ENCODE peak calls at places on chromosomes 13 and 19, in six cellular contexts. R, P, W, M, O and A are unnamed samples.

GRCh38 chr19:678791-679388 is 2.7 kb downstream of the FSTL3 start:
- DNase-seq in P (no peak), O (no peak), R (no peak), M (no peak), W (no peak), A (no peak)

GRCh38 chr19:1295169-1296012 is 9.7 kb downstream of the EFNA2 start:
- DNase-seq in W (no peak), O (no peak), R (peak), P (peak), M (no peak), A (no peak)

GRCh38 chr13:24039621-24040475 is 120.7 kb upstream of the SPATA13 start:
- DNase-seq in P (no peak), W (no peak), R (no peak), O (no peak), M (no peak), A (no peak)

GRCh38 chr19:1453525-1454371 is 3.8 kb downstream of the APC2 start:
- DNase-seq in P (peak), W (peak), M (no peak), R (peak), O (no peak), A (no peak)

GRCh38 chr13:44149821-44150220 is 223.8 kb upstream of the SERP2 start:
- DNase-seq in M (no peak), W (no peak), O (no peak), P (no peak), R (no peak), A (no peak)

GRCh38 chr13:37443538-37443937 is 155.0 kb downstream of the POSTN start:
- DNase-seq in M (no peak), R (no peak), P (no peak), W (no peak), O (no peak), A (no peak)

GRCh38 chr19:41699968-41700323 is 8.5 kb upstream of the CEACAM5 start:
- DNase-seq in P (no peak), M (peak), R (peak), W (no peak), O (no peak), A (no peak)

GRCh38 chr19:30842926-30843325 is 470.7 kb downstream of the ZNF536 start:
- DNase-seq in W (no peak), M (no peak), R (no peak), P (no peak), O (no peak), A (no peak)

GRCh38 chr19:31548941-31549340 is 199.7 kb upstream of the TSHZ3 start:
- DNase-seq in M (no peak), O (no peak), R (peak), P (peak), W (no peak), A (no peak)

GRCh38 chr19:5065717-5066116 is 96.8 kb downstream of the KDM4B start:
- DNase-seq in W (no peak), R (no peak), O (no peak), M (no peak), P (no peak), A (no peak)

GRCh38 chr19:18386543-18387251 is 739 bp downstream of the GDF15 start:
- DNase-seq in M (peak), O (no peak), W (peak), R (no peak), P (no peak), A (no peak)

GRCh38 chr19:12623361-12624031 is 12.8 kb downstream of the ZNF791 start:
- DNase-seq in M (no peak), R (no peak), P (no peak), O (no peak), W (no peak), A (no peak)

GRCh38 chr13:48560657-48561337 is 27.9 kb upstream of the RCBTB2 start:
- DNase-seq in P (no peak), W (no peak), R (no peak), M (no peak), O (no peak), A (no peak)

GRCh38 chr13:114152831-114153371 is 20.5 kb upstream of the RASA3 start:
- DNase-seq in O (no peak), M (no peak), P (no peak), R (peak), W (no peak), A (no peak)

GRCh38 chr13:100300708-100301107 is 211.8 kb downstream of the PCCA start:
- DNase-seq in M (no peak), P (no peak), R (no peak), W (no peak), O (no peak), A (no peak)

GRCh38 chr19:44685877-44686276 is 13.1 kb upstream of the CEACAM16 start:
- DNase-seq in W (no peak), M (no peak), O (no peak), P (no peak), R (no peak), A (no peak)

GRCh38 chr13:61148211-61148610 is 267.4 kb downstream of the PCDH20 start:
- DNase-seq in O (no peak), P (no peak), R (no peak), M (no peak), W (no peak), A (no peak)

GRCh38 chr13:99434258-99434788 is 66.9 kb upstream of the TM9SF2 start:
- DNase-seq in M (no peak), O (no peak), P (peak), W (no peak), R (peak), A (no peak)

GRCh38 chr13:80224468-80224867 is 116.5 kb downstream of the SPRY2 start:
- DNase-seq in P (no peak), R (no peak), W (no peak), O (no peak), M (no peak), A (no peak)

GRCh38 chr19:46630806-46631205 is 5.2 kb downstream of the GNG8 start:
- DNase-seq in M (no peak), O (no peak), R (no peak), P (no peak), W (no peak), A (no peak)

GRCh38 chr13:29509999-29510586 is 85.4 kb downstream of the SLC7A1 start:
- DNase-seq in R (no peak), M (no peak), P (no peak), W (no peak), O (no peak), A (no peak)

GRCh38 chr19:3849092-3849491 is 19.7 kb downstream of the ZFR2 start:
- DNase-seq in R (peak), O (no peak), P (peak), M (no peak), W (no peak), A (no peak)

GRCh38 chr19:48806518-48806817 is 4.4 kb downstream of the BCAT2 start:
- DNase-seq in O (no peak), W (no peak), R (peak), M (peak), P (peak), A (no peak)

GRCh38 chr19:7665076-7665475 is 3.8 kb upstream of the RETN start:
- DNase-seq in W (no peak), O (no peak), M (no peak), P (no peak), R (no peak), A (no peak)

GRCh38 chr13:27263438-27263837 is 7.2 kb upstream of the RASL11A start:
- DNase-seq in O (no peak), M (no peak), R (no peak), W (no peak), P (no peak), A (no peak)

GRCh38 chr19:47539747-47540311 is 25.0 kb upstream of the NAPA start:
- DNase-seq in M (no peak), R (no peak), O (no peak), W (no peak), P (no peak), A (no peak)

GRCh38 chr19:46849610-46850009 is 1.0 kb downstream of the AP2S1 start:
- DNase-seq in O (no peak), R (peak), W (no peak), P (peak), M (no peak), A (no peak)

GRCh38 chr13:92473736-92474465 is 752.7 kb upstream of the GPC6 start:
- DNase-seq in R (no peak), M (no peak), O (no peak), P (no peak), W (no peak), A (no peak)

GRCh38 chr13:101457176-101457575 is 4.7 kb downstream of the ITGBL1 start:
- DNase-seq in O (no peak), R (no peak), P (no peak), M (no peak), W (no peak), A (no peak)

GRCh38 chr13:47904891-47905290 is 96.2 kb downstream of the SUCLA2 start:
- DNase-seq in M (no peak), O (no peak), P (no peak), W (no peak), R (no peak), A (no peak)

GRCh38 chr19:45059258-45059965 is 16.9 kb downstream of the ZNF296 start:
- DNase-seq in M (peak), W (peak), O (peak), P (peak), R (peak), A (no peak)

GRCh38 chr13:69418319-69418718 is 689.3 kb upstream of the ATXN8OS start:
- DNase-seq in R (no peak), P (peak), O (no peak), W (no peak), M (no peak), A (no peak)

DNA sequence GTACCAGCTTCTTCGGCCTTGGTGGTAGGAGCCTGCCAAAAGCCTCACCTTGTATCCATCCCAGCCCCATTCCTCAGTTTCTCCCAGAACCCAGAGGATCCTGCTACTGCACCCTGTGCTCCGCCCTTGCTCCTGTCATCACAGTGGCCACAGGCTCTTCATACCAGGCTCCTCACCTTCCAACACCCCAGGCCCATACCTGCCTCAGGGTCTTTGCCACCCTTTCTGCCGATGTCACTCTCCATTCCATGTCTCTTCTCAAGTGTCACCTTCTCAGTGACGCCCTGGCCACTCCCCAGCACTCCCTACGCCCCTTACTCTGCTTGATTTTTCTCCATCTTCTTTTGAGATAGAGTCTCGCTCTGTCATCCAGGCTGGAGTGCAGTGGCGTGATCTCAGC is 2.0 kb upstream of the SRRM5 start:
- DNase-seq in R (no peak), M (no peak), O (no peak), P (no peak), W (no peak), A (no peak)
- H3K27ac ChIP-seq in R (no peak), M (no peak), O (no peak), P (no peak), W (no peak), A (no peak)

DNA sequence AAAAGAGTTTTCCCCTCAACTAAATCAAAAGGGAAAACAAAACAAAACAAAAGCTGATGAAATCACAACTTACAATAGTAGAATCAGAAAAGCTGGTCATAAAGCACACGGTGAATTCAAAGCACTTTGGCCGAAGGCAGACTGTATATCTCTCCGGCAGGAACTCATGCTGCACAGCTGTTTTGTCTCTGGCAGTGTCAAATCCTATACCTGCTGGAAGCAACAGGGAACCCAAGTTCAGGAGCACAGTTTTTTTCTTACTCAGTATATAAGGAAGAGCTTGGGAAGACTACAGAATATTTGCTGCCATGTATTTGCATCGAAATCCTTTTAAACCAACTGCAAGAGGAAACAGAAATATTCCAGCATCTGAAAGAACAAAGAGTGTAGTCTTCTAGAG is 213.7 kb downstream of the RFC3 start:
- DNase-seq in W (no peak), P (no peak), M (no peak), R (no peak), O (no peak), A (no peak)
- H3K27ac ChIP-seq in W (no peak), P (no peak), M (no peak), R (no peak), O (no peak), A (no peak)

GRCh38 chr13:111187879-111188643 is 73.0 kb downstream of the ARHGEF7 start:
- DNase-seq in P (no peak), R (no peak), O (no peak), W (no peak), M (no peak), A (no peak)

GRCh38 chr13:111183959-111184684 is 69.0 kb downstream of the ARHGEF7 start:
- DNase-seq in O (no peak), W (no peak), R (no peak), M (no peak), P (no peak), A (no peak)

GRCh38 chr13:111184685-111185401 is 69.7 kb downstream of the ARHGEF7 start:
- DNase-seq in P (no peak), W (no peak), O (no peak), M (no peak), R (no peak), A (no peak)

GRCh38 chr13:111183087-111183645 is 68.1 kb downstream of the ARHGEF7 start:
- DNase-seq in R (no peak), P (no peak), M (no peak), W (no peak), O (no peak), A (no peak)

DNA sequence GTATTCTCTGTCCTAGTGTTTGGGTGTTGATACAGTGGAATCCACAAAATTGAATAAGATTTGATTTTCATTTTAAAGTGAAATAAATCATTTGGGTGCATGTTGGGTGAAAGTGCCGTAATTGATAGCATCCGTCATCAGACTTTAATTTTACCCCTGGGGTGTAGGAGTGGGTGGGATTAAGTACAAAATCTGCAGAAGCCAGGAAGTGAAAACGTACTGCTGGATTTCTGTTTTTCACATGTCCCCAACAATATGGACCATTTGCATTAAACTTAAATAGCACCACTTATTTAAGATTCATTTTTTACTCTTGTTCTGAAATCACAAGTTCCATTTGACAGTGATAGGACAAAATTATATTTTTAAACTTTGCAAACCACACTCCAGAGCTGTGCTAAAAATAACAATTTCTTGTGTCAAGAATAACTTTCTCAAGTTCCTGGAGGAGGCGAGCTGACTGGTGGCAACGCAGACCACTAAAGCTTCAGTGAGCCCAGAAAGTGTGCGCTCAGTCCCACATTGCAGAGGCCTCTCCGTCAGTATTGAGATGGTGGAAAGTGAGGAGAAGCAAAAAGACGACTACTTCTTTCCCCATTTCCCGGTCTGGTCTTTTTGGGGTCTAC is 71.3 kb downstream of the ARHGEF7 start:
- DNase-seq in R (no peak), W (no peak), O (no peak), M (no peak), P (no peak), A (no peak)
- H3K27ac ChIP-seq in R (no peak), W (peak), O (no peak), M (no peak), P (peak), A (no peak)

GRCh38 chr13:45792827-45793303 is 58.7 kb downstream of the SIAH3 start:
- DNase-seq in R (peak), W (no peak), O (no peak), P (no peak), M (no peak), A (no peak)
- H3K27ac ChIP-seq in R (no peak), W (no peak), O (no peak), P (no peak), M (no peak), A (no peak)

GRCh38 chr13:75569576-75569975 is 20.0 kb downstream of the UCHL3 start:
- DNase-seq in P (no peak), W (no peak), O (no peak), R (no peak), M (no peak), A (no peak)
- H3K27ac ChIP-seq in P (no peak), W (no peak), O (no peak), R (no peak), M (no peak), A (no peak)

DNA sequence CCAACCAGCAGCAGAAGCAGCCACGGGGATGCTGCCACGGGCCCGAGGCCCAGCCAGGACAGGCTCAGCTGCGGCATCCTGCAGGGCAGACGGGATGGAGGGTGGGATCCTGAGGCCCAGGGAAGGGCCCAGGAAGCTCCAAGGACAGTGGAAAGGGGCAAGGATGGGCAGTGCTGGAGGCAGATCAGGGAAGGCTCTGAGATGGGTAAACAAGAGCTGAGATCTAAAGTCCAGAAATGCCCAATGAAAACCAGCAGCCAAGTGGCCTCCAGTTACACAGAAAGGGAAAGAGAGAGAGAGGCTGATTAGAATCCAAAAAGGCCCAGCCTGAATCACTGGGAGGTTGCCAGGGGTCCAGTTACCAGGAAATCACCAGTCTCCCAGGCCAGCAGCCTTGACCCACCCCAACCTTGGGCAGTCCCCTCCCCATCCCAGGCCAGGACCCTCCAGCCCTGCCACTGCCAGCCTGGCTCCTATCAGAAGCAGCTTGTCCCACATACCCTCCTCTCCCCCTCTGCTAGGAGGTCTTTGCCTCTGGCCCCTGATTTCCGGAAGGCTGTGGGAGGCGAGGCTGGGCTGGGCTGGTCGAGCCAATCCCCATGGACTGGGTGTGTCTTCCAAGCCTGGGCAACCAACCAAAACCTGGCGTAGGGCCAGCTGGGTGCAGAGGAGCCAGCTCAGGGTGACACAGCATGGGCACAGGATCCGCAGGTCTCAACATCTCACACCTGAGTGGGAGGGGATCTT is at the start of gene CYP4F11:
- DNase-seq in P (no peak), O (no peak), W (no peak), R (no peak), M (peak), A (no peak)
- H3K27ac ChIP-seq in P (no peak), O (no peak), W (peak), R (no peak), M (peak), A (no peak)

DNA sequence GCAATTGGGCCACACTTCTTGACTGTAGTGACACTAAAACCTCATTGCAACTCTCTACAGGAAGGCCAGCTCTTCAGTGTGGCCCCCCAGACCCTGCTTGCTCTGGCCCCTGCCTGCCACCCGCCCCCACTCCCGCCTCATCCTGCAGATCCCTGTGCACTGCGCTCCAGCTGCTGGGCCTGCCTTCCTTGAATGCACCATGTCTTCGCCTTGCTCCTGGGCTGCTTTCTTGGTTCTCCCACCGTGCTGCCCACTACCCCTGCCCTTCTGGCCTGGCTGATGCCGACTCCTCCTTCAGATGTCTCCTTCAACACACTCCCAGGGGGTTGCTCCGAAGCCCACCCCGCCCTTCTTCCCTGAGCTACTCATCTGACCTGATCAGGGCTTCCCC is 98.2 kb downstream of the SIPA1L3 start:
- DNase-seq in O (no peak), W (no peak), P (no peak), R (no peak), M (no peak), A (no peak)
- H3K27ac ChIP-seq in O (no peak), W (peak), P (peak), R (peak), M (no peak), A (no peak)

GRCh38 chr13:46605824-46606554 is 53.0 kb downstream of the LRCH1 start:
- DNase-seq in P (no peak), M (no peak), O (no peak), R (no peak), W (no peak), A (no peak)

GRCh38 chr13:46603165-46603603 is 50.2 kb downstream of the LRCH1 start:
- DNase-seq in O (no peak), M (peak), W (no peak), R (no peak), P (peak), A (no peak)

GRCh38 chr13:46606915-46607413 is 54.0 kb downstream of the LRCH1 start:
- DNase-seq in M (no peak), P (no peak), O (no peak), R (no peak), W (no peak), A (no peak)

GRCh38 chr13:46604226-46604968 is 51.4 kb downstream of the LRCH1 start:
- DNase-seq in M (no peak), O (no peak), R (no peak), P (no peak), W (no peak), A (no peak)

DNA sequence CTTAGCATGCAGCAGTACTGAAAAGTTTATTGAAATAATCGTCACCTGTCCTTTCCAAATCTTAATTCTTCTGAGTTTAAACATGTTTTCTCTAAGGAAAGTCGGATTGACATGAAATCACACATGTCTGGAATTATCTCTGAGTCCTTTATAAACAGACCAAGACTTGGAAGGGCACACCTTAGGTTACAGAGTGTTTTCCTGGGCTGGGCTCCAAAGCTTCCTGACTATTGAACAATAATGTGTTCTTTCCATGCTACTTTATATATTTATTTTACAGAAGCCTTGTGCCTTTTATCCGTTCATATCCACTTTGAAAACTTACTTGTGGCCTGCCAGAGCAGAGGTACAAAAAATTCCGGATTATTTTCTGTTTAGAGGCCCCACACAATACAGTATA is 52.1 kb downstream of the LRCH1 start:
- DNase-seq in M (no peak), W (no peak), R (no peak), P (no peak), O (no peak), A (no peak)
- H3K27ac ChIP-seq in M (peak), W (peak), R (no peak), P (no peak), O (no peak), A (no peak)